ENCODE peak calls at places on chromosomes 3 and 15, in four cellular contexts. T is sigmoid colon, O is psoas muscle, P is Panc1. C is an unnamed sample. For H3K36me3, the result is how much of the 10 kb centered on the place peaks cover.

GRCh38 chr3:134998855-134999254 is 203.8 kb downstream of the EPHB1 start:
- DNase-seq in T (no peak), O (no peak), P (no peak), C (no peak)

GRCh38 chr3:38232701-38233100 is 32.9 kb upstream of the SLC22A13 start:
- DNase-seq in T (no peak), O (no peak), P (no peak), C (no peak)

GRCh38 chr3:151203053-151203420 is at the start of gene GPR171:
- DNase-seq in T (no peak), O (no peak), P (no peak), C (peak)

GRCh38 chr15:31456329-31457060 is 129.9 kb downstream of the KLF13 start:
- DNase-seq in T (no peak), O (no peak), P (no peak), C (peak)

GRCh38 chr3:48567500-48567899 is 3.9 kb upstream of the UCN2 start:
- DNase-seq in T (no peak), O (no peak), P (no peak), C (no peak)

GRCh38 chr15:31239409-31239808 is 87.2 kb upstream of the KLF13 start:
- DNase-seq in T (peak), O (no peak), P (no peak), C (peak)

GRCh38 chr15:81419304-81419943 is 45.4 kb upstream of the TMC3 start:
- DNase-seq in T (no peak), O (no peak), P (no peak), C (no peak)

GRCh38 chr15:71325461-71325860 is 210.2 kb downstream of the THSD4 start:
- DNase-seq in T (no peak), O (no peak), P (no peak), C (no peak)

GRCh38 chr3:61783993-61784718 is 222.8 kb downstream of the PTPRG start:
- DNase-seq in T (no peak), O (no peak), P (no peak), C (no peak)

GRCh38 chr3:64650710-64651109 is 37.1 kb downstream of the ADAMTS9 start:
- DNase-seq in T (no peak), O (no peak), P (no peak), C (no peak)

GRCh38 chr3:186361246-186361611 is 805 bp downstream of the DGKG start:
- DNase-seq in T (no peak), O (no peak), P (no peak), C (peak)

GRCh38 chr3:84601303-84601702 is 357.5 kb upstream of the CADM2 start:
- DNase-seq in T (no peak), O (no peak), P (peak), C (no peak)

GRCh38 chr15:67030036-67030762 is 35.2 kb upstream of the SMAD3 start:
- DNase-seq in T (peak), O (no peak), P (no peak), C (no peak)

GRCh38 chr15:43225201-43225949 is 4.6 kb upstream of the EPB42 start:
- DNase-seq in T (no peak), O (no peak), P (peak), C (no peak)

GRCh38 chr15:72902245-72902928 is 118.8 kb upstream of the ADPGK start:
- DNase-seq in T (peak), O (peak), P (no peak), C (peak)

GRCh38 chr3:18559323-18559972 is 134.3 kb upstream of the SATB1 start:
- DNase-seq in T (no peak), O (no peak), P (peak), C (peak)

GRCh38 chr15:25850154-25851111 is 12.7 kb downstream of the ATP10A start:
- DNase-seq in T (peak), O (peak), P (peak), C (peak)

GRCh38 chr15:51341366-51342248 is at the start of gene GLDN:
- DNase-seq in T (no peak), O (peak), P (no peak), C (peak)

GRCh38 chr3:183254816-183255730 is 2.0 kb downstream of the B3GNT5 start:
- DNase-seq in T (peak), O (no peak), P (no peak), C (no peak)

GRCh38 chr3:171383206-171384018 is 76.8 kb downstream of the TNIK start:
- DNase-seq in T (no peak), O (no peak), P (no peak), C (no peak)

GRCh38 chr3:29261119-29261518 is 19.8 kb upstream of the RBMS3 start:
- DNase-seq in T (no peak), O (no peak), P (no peak), C (no peak)

GRCh38 chr3:36221975-36222374 is 158.3 kb upstream of the STAC start:
- DNase-seq in T (no peak), O (no peak), P (no peak), C (no peak)

GRCh38 chr3:171396048-171396447 is 64.2 kb downstream of the TNIK start:
- DNase-seq in T (no peak), O (no peak), P (no peak), C (no peak)

GRCh38 chr3:179181021-179181472 is 32.9 kb downstream of the PIK3CA start:
- DNase-seq in T (no peak), O (no peak), P (no peak), C (no peak)

GRCh38 chr15:85874236-85874635 is 79.5 kb upstream of the KLHL25 start:
- DNase-seq in T (no peak), O (no peak), P (no peak), C (no peak)

GRCh38 chr3:191239439-191240035 is 40.5 kb downstream of the OSTN start:
- DNase-seq in T (no peak), O (no peak), P (no peak), C (no peak)

GRCh38 chr3:146554168-146554760 is 9.9 kb upstream of the PLSCR1 start:
- DNase-seq in T (no peak), O (no peak), P (no peak), C (no peak)

GRCh38 chr3:108218811-108219210 is 3.4 kb downstream of the IFT57 start:
- DNase-seq in T (no peak), O (no peak), P (no peak), C (no peak)

GRCh38 chr3:194632211-194632982 is 822 bp downstream of the TMEM44 start:
- DNase-seq in T (peak), O (peak), P (no peak), C (peak)

GRCh38 chr15:41806291-41807181 is 21.4 kb upstream of the JMJD7 start:
- DNase-seq in T (peak), O (no peak), P (no peak), C (no peak)

GRCh38 chr15:51735611-51736010 is 1.8 kb downstream of the LYSMD2 start:
- DNase-seq in T (no peak), O (no peak), P (no peak), C (no peak)

GRCh38 chr3:137066092-137066491 is 108.3 kb downstream of the IL20RB start:
- DNase-seq in T (no peak), O (no peak), P (no peak), C (no peak)

GRCh38 chr15:62059818-62060115 is 480 bp downstream of the VPS13C start:
- DNase-seq in T (peak), O (peak), P (no peak), C (peak)

GRCh38 chr15:31300208-31300661 is 26.4 kb upstream of the KLF13 start:
- DNase-seq in T (peak), O (no peak), P (no peak), C (no peak)

GRCh38 chr3:54822206-54822605 is 105.7 kb downstream of the LRTM1 start:
- DNase-seq in T (no peak), O (no peak), P (no peak), C (no peak)

GRCh38 chr3:116001063-116001765 is 377.9 kb downstream of the GAP43 start:
- DNase-seq in T (no peak), O (no peak), P (no peak), C (no peak)

GRCh38 chr3:183576487-183577107 is 21.1 kb upstream of the KLHL6 start:
- DNase-seq in T (peak), O (no peak), P (no peak), C (no peak)

GRCh38 chr3:7585052-7585451 is 724.1 kb downstream of the GRM7 start:
- DNase-seq in T (no peak), O (no peak), P (no peak), C (no peak)

GRCh38 chr15:40421246-40422157 is 15.9 kb downstream of the IVD start:
- DNase-seq in T (peak), O (peak), P (peak), C (peak)

GRCh38 chr3:51522273-51522981 is 16.1 kb upstream of the RAD54L2 start:
- DNase-seq in T (no peak), O (no peak), P (no peak), C (no peak)

DNA sequence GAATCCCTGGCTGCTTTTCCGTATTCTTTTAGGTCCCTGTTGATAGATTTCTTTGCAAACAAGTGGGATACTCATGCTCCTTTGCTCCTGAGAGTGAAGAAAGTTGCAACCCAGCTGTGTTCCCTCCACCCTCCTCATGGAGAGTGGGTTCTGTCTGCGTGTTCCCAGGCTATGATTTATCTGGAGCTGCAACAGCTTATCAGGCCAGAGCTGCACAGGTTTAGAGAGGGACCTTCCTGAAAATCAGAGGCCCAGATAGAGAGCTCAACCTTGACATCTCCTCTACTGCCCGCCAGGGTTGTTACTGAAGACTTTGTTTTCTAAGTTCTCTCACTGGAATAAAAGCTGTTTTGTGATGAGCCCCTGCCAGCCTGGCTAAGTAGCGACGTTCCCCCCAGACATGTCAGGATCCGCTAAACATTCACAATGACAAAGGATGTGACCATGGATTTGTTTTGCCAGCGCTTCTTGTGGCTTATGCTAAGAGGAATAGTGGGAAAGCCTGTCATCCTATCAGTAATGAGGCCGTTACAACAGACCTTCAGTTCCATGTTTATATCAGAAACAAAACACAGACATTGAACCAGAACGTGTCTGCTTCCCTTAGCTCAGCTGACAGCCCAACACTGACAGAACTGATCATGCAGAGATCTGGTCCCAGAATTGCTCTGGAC is 58.5 kb upstream of the MYZAP start:
- DNase-seq in T (no peak), O (no peak), P (no peak), C (no peak)
- H3K4me3 ChIP-seq in T (no peak), O (no peak), P (no peak), C (no peak)

GRCh38 chr3:53184701-53185100 is 23.7 kb downstream of the PRKCD start:
- DNase-seq in T (no peak), O (no peak), P (no peak), C (no peak)

GRCh38 chr3:53187430-53187829 is 26.4 kb downstream of the PRKCD start:
- DNase-seq in T (no peak), O (no peak), P (no peak), C (no peak)

GRCh38 chr3:53185761-53186465 is 24.9 kb downstream of the PRKCD start:
- DNase-seq in T (no peak), O (no peak), P (no peak), C (peak)

GRCh38 chr3:53188720-53189119 is 27.7 kb downstream of the PRKCD start:
- DNase-seq in T (no peak), O (no peak), P (no peak), C (no peak)

GRCh38 chr3:53186726-53187125 is 25.7 kb downstream of the PRKCD start:
- DNase-seq in T (no peak), O (no peak), P (no peak), C (no peak)
- H3K36me3 ChIP-seq in T (half or more), O (under half), P (under half), C (under half)

GRCh38 chr15:65420975-65421359 is 1.8 kb downstream of the IGDCC4 start:
- DNase-seq in T (peak), O (no peak), P (no peak), C (no peak)
- H3K4me3 ChIP-seq in T (peak), O (peak), P (no peak), C (no peak)

GRCh38 chr15:32819406-32819930 is 101.7 kb downstream of the GREM1 start:
- DNase-seq in T (no peak), O (no peak), P (no peak), C (no peak)

GRCh38 chr15:32822739-32823138 is 104.9 kb downstream of the GREM1 start:
- DNase-seq in T (no peak), O (no peak), P (no peak), C (no peak)

GRCh38 chr15:32817570-32817969 is 99.8 kb downstream of the GREM1 start:
- DNase-seq in T (no peak), O (no peak), P (no peak), C (no peak)

GRCh38 chr15:32823750-32824149 is 105.9 kb downstream of the GREM1 start:
- DNase-seq in T (no peak), O (no peak), P (no peak), C (no peak)

DNA sequence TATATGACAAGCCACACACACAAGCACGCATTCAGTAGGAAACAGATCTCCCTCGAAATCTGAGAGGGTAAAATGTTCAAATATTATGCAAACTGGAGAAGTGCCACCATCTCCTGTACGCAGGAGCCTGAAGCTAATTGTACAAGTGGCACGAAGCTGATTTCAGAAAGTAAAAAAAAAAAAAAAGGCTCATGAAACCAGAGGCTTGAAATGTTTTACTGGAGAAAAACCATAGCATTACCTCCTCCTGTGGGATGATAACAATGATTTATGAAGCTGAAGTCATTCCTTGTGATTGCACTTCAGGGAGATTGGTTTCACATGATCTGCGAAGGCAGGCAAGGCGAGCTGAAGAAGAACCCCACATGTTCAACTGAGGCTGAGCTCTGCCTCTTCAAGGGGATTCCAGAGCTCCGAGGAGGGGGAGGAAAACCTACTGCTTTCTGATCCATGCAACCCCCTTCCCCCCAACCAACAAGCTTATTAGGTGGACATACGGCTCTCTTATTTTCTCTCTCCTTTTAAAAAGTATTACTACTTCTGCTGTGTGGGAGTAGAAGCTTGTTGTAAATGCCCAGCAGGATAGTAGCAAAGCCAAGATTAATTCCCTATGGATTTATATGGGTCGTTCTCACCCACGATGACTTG is 101.1 kb downstream of the GREM1 start:
- DNase-seq in T (no peak), O (no peak), P (no peak), C (no peak)
- H3K36me3 ChIP-seq in T (under half), O (under half), P (under half), C (under half)

DNA sequence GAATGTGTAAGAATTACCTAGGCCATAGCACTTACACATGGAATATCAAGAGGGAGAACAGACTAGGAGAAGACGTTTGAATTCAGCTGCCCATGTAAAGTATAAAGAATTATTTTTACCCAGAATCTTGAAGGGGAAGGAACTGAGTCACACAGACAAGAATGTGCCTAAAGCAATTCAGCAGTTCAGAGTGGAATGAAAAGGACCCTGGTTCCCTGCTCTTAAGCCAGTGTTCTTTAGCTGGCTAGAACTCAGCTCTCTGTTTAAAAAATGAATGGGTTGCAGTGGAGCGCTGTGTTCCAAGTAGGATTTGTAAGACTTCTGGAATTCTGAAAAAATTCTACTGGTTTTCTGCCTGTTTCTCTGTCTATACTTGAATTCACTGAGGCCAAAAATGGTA is 440.2 kb downstream of the LPP start:
- DNase-seq in T (no peak), O (no peak), P (no peak), C (no peak)
- H3K4me3 ChIP-seq in T (no peak), O (no peak), P (no peak), C (no peak)

GRCh38 chr3:140545756-140546155 is 132.1 kb upstream of the TRIM42 start:
- DNase-seq in T (no peak), O (no peak), P (no peak), C (no peak)
- H3K36me3 ChIP-seq in T (under half), O (under half), P (under half), C (under half)

GRCh38 chr3:30617069-30617468 is 10.7 kb downstream of the TGFBR2 start:
- DNase-seq in T (no peak), O (no peak), P (no peak), C (no peak)

GRCh38 chr3:30614943-30615342 is 8.5 kb downstream of the TGFBR2 start:
- DNase-seq in T (no peak), O (no peak), P (no peak), C (no peak)

GRCh38 chr3:30617653-30618052 is 11.3 kb downstream of the TGFBR2 start:
- DNase-seq in T (no peak), O (no peak), P (no peak), C (no peak)

GRCh38 chr3:30615615-30616346 is 9.4 kb downstream of the TGFBR2 start:
- DNase-seq in T (no peak), O (no peak), P (no peak), C (no peak)

DNA sequence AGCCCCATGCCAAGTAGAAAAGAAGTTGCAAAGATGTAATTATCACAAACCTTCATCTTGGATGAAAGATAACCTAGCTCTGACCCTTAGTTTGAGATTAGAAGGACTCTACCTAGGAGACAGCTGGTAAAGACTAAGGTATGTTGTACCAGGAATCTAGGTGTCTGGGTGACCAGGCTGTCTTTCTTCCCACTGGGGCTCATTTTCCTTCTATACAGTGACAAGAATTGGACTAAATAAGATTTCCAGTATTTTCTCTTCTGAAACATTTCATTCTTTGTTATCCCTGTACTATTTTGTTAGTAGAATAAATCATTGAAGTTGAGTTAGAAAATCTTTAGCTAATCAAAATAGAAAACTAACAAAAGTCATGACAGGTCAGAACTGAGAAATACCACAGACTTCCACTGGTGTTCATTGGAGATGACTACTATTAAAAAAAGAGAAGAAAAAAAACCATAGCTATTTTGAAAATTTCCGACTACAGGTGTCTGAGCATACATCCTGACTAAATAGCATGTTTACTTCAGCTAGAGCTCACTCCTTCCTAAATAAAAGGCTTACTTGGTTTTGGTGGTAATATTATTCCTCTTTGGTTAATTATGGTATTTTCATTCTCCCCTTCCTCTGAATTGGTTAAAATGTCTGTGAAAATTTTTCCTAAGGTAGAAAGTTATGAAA is 10.1 kb downstream of the TGFBR2 start:
- DNase-seq in T (no peak), O (no peak), P (no peak), C (no peak)
- H3K4me3 ChIP-seq in T (no peak), O (no peak), P (no peak), C (no peak)

GRCh38 chr3:126085841-126086240 is 1.9 kb upstream of the SLC41A3 start:
- DNase-seq in T (no peak), O (no peak), P (no peak), C (no peak)
- H3K36me3 ChIP-seq in T (under half), O (under half), P (under half), C (under half)

C was measured in mucosa of descending colon.